ENCODE peak calls at places on chromosomes 6 and 20, in five cellular contexts. One of them, this sample, is unnamed.
A peak's percentile ranks its signal among the peaks of the same experiment; 100 is the strongest.

GRCh38 chr20:13784271-13784892 is 337 bp downstream of the ESF1 start:
- DNase-seq in naive thymus-derived CD4-positive, alpha-beta T cell: no peak
- DNase-seq in vagina: no peak
- DNase-seq in CD8-positive, alpha-beta T cell: no peak
- DNase-seq in kidney: no peak
- DNase-seq in this sample: no peak

GRCh38 chr20:38665886-38666285 is 58.4 kb upstream of the SLC32A1 start:
- DNase-seq in CD8-positive, alpha-beta T cell: no peak
- DNase-seq in naive thymus-derived CD4-positive, alpha-beta T cell: no peak
- DNase-seq in vagina: no peak
- DNase-seq in kidney: no peak
- DNase-seq in this sample: no peak

GRCh38 chr20:15146948-15147347 is 809.5 kb upstream of the FLRT3 start:
- DNase-seq in kidney: no peak
- DNase-seq in CD8-positive, alpha-beta T cell: no peak
- DNase-seq in vagina: no peak
- DNase-seq in naive thymus-derived CD4-positive, alpha-beta T cell: no peak
- DNase-seq in this sample: no peak

GRCh38 chr6:119026822-119027221 is 51.6 kb downstream of the FAM184A start:
- DNase-seq in naive thymus-derived CD4-positive, alpha-beta T cell: no peak
- DNase-seq in kidney: no peak
- DNase-seq in vagina: no peak
- DNase-seq in CD8-positive, alpha-beta T cell: no peak
- DNase-seq in this sample: no peak

GRCh38 chr20:11687546-11688292 is 230.0 kb upstream of the BTBD3 start:
- DNase-seq in vagina: no peak
- DNase-seq in naive thymus-derived CD4-positive, alpha-beta T cell: no peak
- DNase-seq in CD8-positive, alpha-beta T cell: no peak
- DNase-seq in kidney: no peak
- DNase-seq in this sample: no peak

GRCh38 chr6:123745877-123746276 is 57.8 kb upstream of the NKAIN2 start:
- DNase-seq in vagina: no peak
- DNase-seq in CD8-positive, alpha-beta T cell: no peak
- DNase-seq in kidney: no peak
- DNase-seq in naive thymus-derived CD4-positive, alpha-beta T cell: no peak
- DNase-seq in this sample: no peak

GRCh38 chr20:8223096-8223870 is 91.2 kb downstream of the PLCB1 start:
- DNase-seq in CD8-positive, alpha-beta T cell: no peak
- DNase-seq in vagina: no peak
- DNase-seq in naive thymus-derived CD4-positive, alpha-beta T cell: no peak
- DNase-seq in kidney: no peak
- DNase-seq in this sample: no peak

GRCh38 chr20:1296922-1297321 is 30.8 kb downstream of the SNPH start:
- DNase-seq in vagina: no peak
- DNase-seq in naive thymus-derived CD4-positive, alpha-beta T cell: no peak
- DNase-seq in CD8-positive, alpha-beta T cell: no peak
- DNase-seq in kidney: peak; percentile 59
- DNase-seq in this sample: no peak

GRCh38 chr6:168995526-168996100 is 258.0 kb downstream of the THBS2 start:
- DNase-seq in kidney: no peak
- DNase-seq in vagina: no peak
- DNase-seq in CD8-positive, alpha-beta T cell: no peak
- DNase-seq in naive thymus-derived CD4-positive, alpha-beta T cell: no peak
- DNase-seq in this sample: no peak

GRCh38 chr6:41286544-41287346 is at the start of gene TREM1:
- DNase-seq in kidney: no peak
- DNase-seq in CD8-positive, alpha-beta T cell: no peak
- DNase-seq in naive thymus-derived CD4-positive, alpha-beta T cell: no peak
- DNase-seq in vagina: no peak
- DNase-seq in this sample: no peak

GRCh38 chr6:27374824-27375612 is 13.5 kb upstream of the ZNF391 start:
- DNase-seq in kidney: peak; percentile 90
- DNase-seq in vagina: no peak
- DNase-seq in CD8-positive, alpha-beta T cell: peak; percentile 74
- DNase-seq in naive thymus-derived CD4-positive, alpha-beta T cell: peak; percentile 64
- DNase-seq in this sample: peak; percentile 58

GRCh38 chr6:94027374-94027773 is 608.0 kb upstream of the EPHA7 start:
- DNase-seq in vagina: no peak
- DNase-seq in naive thymus-derived CD4-positive, alpha-beta T cell: no peak
- DNase-seq in kidney: no peak
- DNase-seq in CD8-positive, alpha-beta T cell: no peak
- DNase-seq in this sample: no peak

GRCh38 chr6:124956018-124956417 is 6.2 kb upstream of the RNF217 start:
- DNase-seq in naive thymus-derived CD4-positive, alpha-beta T cell: no peak
- DNase-seq in vagina: no peak
- DNase-seq in CD8-positive, alpha-beta T cell: no peak
- DNase-seq in kidney: no peak
- DNase-seq in this sample: no peak

GRCh38 chr20:46709459-46710148 is at the start of gene SLC2A10:
- DNase-seq in naive thymus-derived CD4-positive, alpha-beta T cell: no peak
- DNase-seq in kidney: peak; percentile 89
- DNase-seq in vagina: no peak
- DNase-seq in CD8-positive, alpha-beta T cell: no peak
- DNase-seq in this sample: no peak

GRCh38 chr6:163708459-163708858 is 293.9 kb downstream of the QKI start:
- DNase-seq in kidney: no peak
- DNase-seq in CD8-positive, alpha-beta T cell: no peak
- DNase-seq in vagina: no peak
- DNase-seq in naive thymus-derived CD4-positive, alpha-beta T cell: no peak
- DNase-seq in this sample: no peak

GRCh38 chr6:92706976-92707375 is 712.4 kb downstream of the EPHA7 start:
- DNase-seq in vagina: no peak
- DNase-seq in naive thymus-derived CD4-positive, alpha-beta T cell: no peak
- DNase-seq in CD8-positive, alpha-beta T cell: no peak
- DNase-seq in kidney: no peak
- DNase-seq in this sample: no peak

GRCh38 chr6:41967312-41968287 is 26.0 kb upstream of the CCND3 start:
- DNase-seq in vagina: no peak
- DNase-seq in naive thymus-derived CD4-positive, alpha-beta T cell: no peak
- DNase-seq in CD8-positive, alpha-beta T cell: no peak
- DNase-seq in kidney: no peak
- DNase-seq in this sample: no peak

GRCh38 chr6:105564503-105564902 is 161.6 kb upstream of the PREP start:
- DNase-seq in CD8-positive, alpha-beta T cell: no peak
- DNase-seq in vagina: no peak
- DNase-seq in naive thymus-derived CD4-positive, alpha-beta T cell: no peak
- DNase-seq in kidney: no peak
- DNase-seq in this sample: no peak

GRCh38 chr6:16757332-16757731 is 3.9 kb downstream of the ATXN1 start:
- DNase-seq in CD8-positive, alpha-beta T cell: no peak
- DNase-seq in naive thymus-derived CD4-positive, alpha-beta T cell: no peak
- DNase-seq in kidney: no peak
- DNase-seq in vagina: no peak
- DNase-seq in this sample: no peak
- H3K4me1 ChIP-seq in CD8-positive, alpha-beta T cell: peaks cover 12% of the 10 kb centered on the region
- H3K4me1 ChIP-seq in naive thymus-derived CD4-positive, alpha-beta T cell: no peaks in the 10 kb centered on the region
- H3K4me1 ChIP-seq in kidney: peaks cover 10% of the 10 kb centered on the region
- H3K4me1 ChIP-seq in vagina: peaks cover 52% of the 10 kb centered on the region
- H3K4me1 ChIP-seq in this sample: peaks cover 47% of the 10 kb centered on the region

GRCh38 chr6:166540631-166541331 is 45.7 kb downstream of the RAMACL start:
- DNase-seq in kidney: no peak
- DNase-seq in vagina: no peak
- DNase-seq in naive thymus-derived CD4-positive, alpha-beta T cell: peak; percentile 30
- DNase-seq in CD8-positive, alpha-beta T cell: peak; percentile 73
- DNase-seq in this sample: peak; percentile 93

GRCh38 chr6:166543603-166544293 is 42.7 kb downstream of the RAMACL start:
- DNase-seq in vagina: no peak
- DNase-seq in CD8-positive, alpha-beta T cell: no peak
- DNase-seq in naive thymus-derived CD4-positive, alpha-beta T cell: no peak
- DNase-seq in kidney: no peak
- DNase-seq in this sample: no peak

GRCh38 chr6:166542580-166542912 is 43.9 kb downstream of the RAMACL start:
- DNase-seq in CD8-positive, alpha-beta T cell: no peak
- DNase-seq in naive thymus-derived CD4-positive, alpha-beta T cell: no peak
- DNase-seq in kidney: no peak
- DNase-seq in vagina: no peak
- DNase-seq in this sample: no peak

GRCh38 chr6:166541876-166542579 is 44.5 kb downstream of the RAMACL start:
- DNase-seq in naive thymus-derived CD4-positive, alpha-beta T cell: no peak
- DNase-seq in CD8-positive, alpha-beta T cell: no peak
- DNase-seq in kidney: no peak
- DNase-seq in vagina: no peak
- DNase-seq in this sample: peak; percentile 38

DNA sequence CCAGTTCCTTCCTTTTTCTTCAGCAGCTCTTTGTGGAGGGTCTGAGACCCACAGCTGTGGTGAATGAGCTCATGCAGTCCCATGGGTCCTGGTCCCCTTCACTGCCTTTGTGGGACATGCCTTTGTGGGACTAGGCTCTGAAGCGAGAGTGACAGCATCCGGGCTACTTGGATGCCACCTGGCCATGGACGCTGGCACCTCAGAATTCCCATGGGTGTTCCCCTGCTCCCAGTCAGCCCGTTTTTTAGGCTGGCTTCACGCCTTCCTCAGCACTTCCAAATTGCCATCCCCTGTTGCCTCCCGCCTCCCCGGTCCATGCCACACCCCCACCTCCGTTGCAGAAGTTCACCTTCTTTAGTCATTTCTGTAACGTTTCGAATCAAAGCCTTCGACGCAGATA is 45.1 kb downstream of the RAMACL start:
- DNase-seq in naive thymus-derived CD4-positive, alpha-beta T cell: no peak
- DNase-seq in kidney: no peak
- DNase-seq in vagina: no peak
- DNase-seq in CD8-positive, alpha-beta T cell: no peak
- DNase-seq in this sample: no peak
- H3K4me3 ChIP-seq in naive thymus-derived CD4-positive, alpha-beta T cell: peak overlapping the region; percentile 22
- H3K4me3 ChIP-seq in kidney: no peak overlapping the region
- H3K4me3 ChIP-seq in vagina: no peak overlapping the region
- H3K4me3 ChIP-seq in CD8-positive, alpha-beta T cell: no peak overlapping the region
- H3K4me3 ChIP-seq in this sample: peak overlapping the region; percentile 87

DNA sequence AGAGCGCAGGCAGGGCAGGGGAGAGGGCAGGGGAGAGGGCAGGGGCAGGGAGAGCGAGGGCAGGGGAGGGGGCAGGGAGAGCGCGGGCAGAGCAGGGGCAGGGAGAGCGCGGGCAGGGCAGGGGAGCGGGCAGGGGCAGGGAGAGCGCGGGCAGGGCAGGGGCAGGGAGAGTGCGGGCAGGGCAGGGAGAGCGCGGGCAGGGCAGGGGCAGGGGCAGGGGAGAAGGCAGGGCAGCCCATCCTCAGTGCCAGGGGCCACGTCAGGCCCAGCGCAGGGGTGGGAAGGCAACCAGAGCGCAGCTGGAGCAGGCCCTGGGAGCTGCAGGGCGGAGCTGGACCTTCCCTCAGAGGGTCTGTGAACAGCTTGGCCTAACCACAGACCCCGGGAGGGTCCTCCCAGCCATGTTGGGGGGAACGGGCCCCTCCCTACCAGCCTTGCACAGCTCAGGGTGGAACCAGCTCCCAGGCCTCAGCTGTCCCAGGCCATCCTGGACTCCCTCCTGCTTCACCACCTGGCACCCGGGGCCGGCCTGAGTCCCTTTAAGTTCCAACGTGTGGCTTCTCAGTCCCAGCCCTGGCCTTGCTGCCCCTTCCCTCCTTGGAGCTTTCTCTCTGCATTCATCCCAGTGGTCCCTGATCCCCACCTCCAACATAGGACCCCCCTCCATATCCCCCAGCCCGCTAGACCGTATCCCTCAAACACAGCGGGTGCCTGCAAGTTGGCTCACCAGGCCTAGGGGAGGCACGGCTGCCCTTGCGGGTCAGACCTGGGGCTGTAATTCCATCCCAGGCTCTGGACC is 5.5 kb upstream of the ZBTB46 start:
- DNase-seq in CD8-positive, alpha-beta T cell: no peak
- DNase-seq in naive thymus-derived CD4-positive, alpha-beta T cell: no peak
- DNase-seq in vagina: no peak
- DNase-seq in kidney: no peak
- DNase-seq in this sample: no peak
- H3K27ac ChIP-seq in CD8-positive, alpha-beta T cell: no peak overlapping the region
- H3K27ac ChIP-seq in naive thymus-derived CD4-positive, alpha-beta T cell: no peak overlapping the region
- H3K27ac ChIP-seq in vagina: no peak overlapping the region
- H3K27ac ChIP-seq in kidney: no peak overlapping the region
- H3K27ac ChIP-seq in this sample: no peak overlapping the region

GRCh38 chr20:10577648-10578047 is 96.2 kb downstream of the JAG1 start:
- DNase-seq in naive thymus-derived CD4-positive, alpha-beta T cell: no peak
- DNase-seq in CD8-positive, alpha-beta T cell: no peak
- DNase-seq in kidney: no peak
- DNase-seq in vagina: no peak
- DNase-seq in this sample: no peak
- H3K4me1 ChIP-seq in naive thymus-derived CD4-positive, alpha-beta T cell: no peaks in the 10 kb centered on the region
- H3K4me1 ChIP-seq in CD8-positive, alpha-beta T cell: no peaks in the 10 kb centered on the region
- H3K4me1 ChIP-seq in kidney: no peaks in the 10 kb centered on the region
- H3K4me1 ChIP-seq in vagina: peaks cover 32% of the 10 kb centered on the region
- H3K4me1 ChIP-seq in this sample: no peaks in the 10 kb centered on the region